ENCODE peak calls at places on chromosome 5, in four cellular contexts. J is uterus, H is left ventricle myocardium inferior, D is upper lobe of right lung. O is an unnamed sample.

GRCh38 chr5:146394486-146394885 is 52.6 kb upstream of the TCERG1 start:
- DNase-seq in J (no peak), H (no peak), D (no peak), O (no peak)

GRCh38 chr5:74382864-74383618 is 257.5 kb downstream of the ENC1 start:
- DNase-seq in J (peak; percentile 74), H (peak; percentile 48), D (no peak), O (no peak)

GRCh38 chr5:114055810-114056476 is 305.9 kb upstream of the KCNN2 start:
- DNase-seq in J (peak; percentile 16), H (peak; percentile 30), D (no peak), O (no peak)

GRCh38 chr5:115888027-115888426 is 46.3 kb downstream of the AP3S1 start:
- DNase-seq in J (no peak), H (no peak), D (no peak), O (no peak)

GRCh38 chr5:79562351-79563246 is 48.7 kb upstream of the HOMER1 start:
- DNase-seq in J (no peak), H (no peak), D (no peak), O (no peak)

GRCh38 chr5:39713224-39713911 is 288.6 kb upstream of the DAB2 start:
- DNase-seq in J (no peak), H (no peak), D (no peak), O (no peak)

GRCh38 chr5:90557391-90557790 is 1.2 kb upstream of the ADGRV1 start:
- DNase-seq in J (no peak), H (no peak), D (no peak), O (no peak)

GRCh38 chr5:167582263-167582662 is 709.2 kb upstream of the WWC1 start:
- DNase-seq in J (no peak), H (no peak), D (no peak), O (no peak)

GRCh38 chr5:1050449-1051365 is 42.1 kb downstream of the NKD2 start:
- DNase-seq in J (no peak), H (peak; percentile 50), D (no peak), O (no peak)

GRCh38 chr5:123601610-123602009 is 89.6 kb downstream of the CSNK1G3 start:
- DNase-seq in J (no peak), H (no peak), D (no peak), O (no peak)

GRCh38 chr5:94776167-94776566 is 157.7 kb downstream of the SLF1 start:
- DNase-seq in J (no peak), H (no peak), D (no peak), O (no peak)

GRCh38 chr5:135821061-135821781 is 13.2 kb upstream of the SLC25A48 start:
- DNase-seq in J (no peak), H (no peak), D (no peak), O (peak; percentile 53)

GRCh38 chr5:67105270-67105669 is 91.3 kb downstream of the CD180 start:
- DNase-seq in J (no peak), H (no peak), D (no peak), O (no peak)

GRCh38 chr5:173237821-173238220 is 2.8 kb upstream of the NKX2-5 start:
- DNase-seq in J (no peak), H (no peak), D (no peak), O (no peak)

GRCh38 chr5:152634596-152634995 is 229.5 kb upstream of the NMUR2 start:
- DNase-seq in J (no peak), H (no peak), D (no peak), O (no peak)

GRCh38 chr5:163260471-163260870 is 176.9 kb upstream of the CCNG1 start:
- DNase-seq in J (no peak), H (no peak), D (no peak), O (no peak)

GRCh38 chr5:143619038-143619437 is 192.9 kb upstream of the HMHB1 start:
- DNase-seq in J (no peak), H (no peak), D (no peak), O (no peak)

GRCh38 chr5:138635268-138635667 is 60.1 kb upstream of the HSPA9 start:
- DNase-seq in J (peak; percentile 66), H (no peak), D (no peak), O (no peak)

GRCh38 chr5:116423091-116423490 is 151.5 kb downstream of the SEMA6A start:
- DNase-seq in J (no peak), H (no peak), D (no peak), O (no peak)

GRCh38 chr5:35881758-35882157 is 25.1 kb downstream of the IL7R start:
- DNase-seq in J (no peak), H (no peak), D (no peak), O (no peak)

GRCh38 chr5:159395202-159395601 is 64.9 kb upstream of the IL12B start:
- DNase-seq in J (no peak), H (no peak), D (no peak), O (no peak)

GRCh38 chr5:134088291-134088690 is 26.2 kb upstream of the TCF7 start:
- DNase-seq in J (no peak), H (no peak), D (no peak), O (no peak)

GRCh38 chr5:81856948-81857928 is 106.3 kb upstream of the SSBP2 start:
- DNase-seq in J (peak; percentile 47), H (peak; percentile 86), D (peak; percentile 79), O (no peak)

GRCh38 chr5:56064984-56065383 is 70.2 kb upstream of the IL6ST start:
- DNase-seq in J (no peak), H (no peak), D (no peak), O (no peak)

GRCh38 chr5:142888469-142889085 is 118.4 kb downstream of the ARHGAP26 start:
- DNase-seq in J (no peak), H (no peak), D (no peak), O (no peak)

GRCh38 chr5:32531885-32532520 is 53.4 kb upstream of the SUB1 start:
- DNase-seq in J (no peak), H (no peak), D (no peak), O (no peak)

GRCh38 chr5:96064905-96065304 is 103.3 kb upstream of the ELL2 start:
- DNase-seq in J (no peak), H (no peak), D (no peak), O (no peak)

GRCh38 chr5:10334830-10335229 is 18.7 kb upstream of the MARCHF6 start:
- DNase-seq in J (no peak), H (no peak), D (no peak), O (no peak)

GRCh38 chr5:75890546-75890945 is 173.3 kb upstream of the POC5 start:
- DNase-seq in J (no peak), H (no peak), D (no peak), O (no peak)

GRCh38 chr5:81213070-81213469 is 20.1 kb upstream of the CKMT2 start:
- DNase-seq in J (no peak), H (no peak), D (peak; percentile 26), O (no peak)

GRCh38 chr5:99037668-99038067 is 108.9 kb upstream of the CHD1 start:
- DNase-seq in J (no peak), H (no peak), D (no peak), O (no peak)

GRCh38 chr5:41452506-41452905 is 57.9 kb downstream of the PLCXD3 start:
- DNase-seq in J (no peak), H (no peak), D (no peak), O (no peak)

GRCh38 chr5:6827815-6828214 is 114.6 kb downstream of the TENT4A start:
- DNase-seq in J (no peak), H (no peak), D (no peak), O (no peak)

GRCh38 chr5:112004867-112005532 is 248.0 kb upstream of the NREP start:
- DNase-seq in J (no peak), H (no peak), D (no peak), O (no peak)

GRCh38 chr5:72355706-72356299 is 35.6 kb downstream of the PTCD2 start:
- DNase-seq in J (no peak), H (peak; percentile 23), D (no peak), O (no peak)

GRCh38 chr5:66671305-66671704 is 75.1 kb downstream of the MAST4 start:
- DNase-seq in J (no peak), H (no peak), D (no peak), O (no peak)

GRCh38 chr5:80408976-80409926 is 1.4 kb downstream of the ZFYVE16 start:
- DNase-seq in J (no peak), H (no peak), D (no peak), O (no peak)

GRCh38 chr5:21810737-21811316 is 1042.3 kb downstream of the CDH12 start:
- DNase-seq in J (no peak), H (no peak), D (no peak), O (no peak)

GRCh38 chr5:171619744-171620143 is 165.9 kb upstream of the SMIM23 start:
- DNase-seq in J (no peak), H (no peak), D (no peak), O (no peak)

GRCh38 chr5:157947156-157947555 is 88.2 kb upstream of the CLINT1 start:
- DNase-seq in J (no peak), H (no peak), D (no peak), O (no peak)

GRCh38 chr5:157951673-157952373 is 92.9 kb upstream of the CLINT1 start:
- DNase-seq in J (no peak), H (no peak), D (no peak), O (no peak)

GRCh38 chr5:157949520-157949919 is 90.6 kb upstream of the CLINT1 start:
- DNase-seq in J (no peak), H (no peak), D (no peak), O (no peak)

GRCh38 chr5:157952374-157952685 is 93.4 kb upstream of the CLINT1 start:
- DNase-seq in J (no peak), H (no peak), D (no peak), O (no peak)

GRCh38 chr5:157948738-157949410 is 89.9 kb upstream of the CLINT1 start:
- DNase-seq in J (peak; percentile 91), H (peak; percentile 84), D (peak; percentile 84), O (peak; percentile 84)
- H3K4me3 ChIP-seq in J (no peak overlapping the region), H (peak overlapping the region; percentile 30), D (no peak overlapping the region), O (no peak overlapping the region)

GRCh38 chr5:14186132-14186830 is 43.1 kb downstream of the TRIO start:
- DNase-seq in J (no peak), H (no peak), D (no peak), O (no peak)
- H3K4me1 ChIP-seq in J (peaks cover 6% of the 10 kb centered on the region), H (peaks cover 100% of the 10 kb centered on the region), D (peaks cover 52% of the 10 kb centered on the region), O (peaks cover 96% of the 10 kb centered on the region)

GRCh38 chr5:166341708-166342329 is 1949.6 kb upstream of the WWC1 start:
- DNase-seq in J (no peak), H (no peak), D (no peak), O (no peak)
- TF ChIP-seq CTCF in J (no peak), H (peak; percentile 10), D (peak; percentile 9), O (no peak)

DNA sequence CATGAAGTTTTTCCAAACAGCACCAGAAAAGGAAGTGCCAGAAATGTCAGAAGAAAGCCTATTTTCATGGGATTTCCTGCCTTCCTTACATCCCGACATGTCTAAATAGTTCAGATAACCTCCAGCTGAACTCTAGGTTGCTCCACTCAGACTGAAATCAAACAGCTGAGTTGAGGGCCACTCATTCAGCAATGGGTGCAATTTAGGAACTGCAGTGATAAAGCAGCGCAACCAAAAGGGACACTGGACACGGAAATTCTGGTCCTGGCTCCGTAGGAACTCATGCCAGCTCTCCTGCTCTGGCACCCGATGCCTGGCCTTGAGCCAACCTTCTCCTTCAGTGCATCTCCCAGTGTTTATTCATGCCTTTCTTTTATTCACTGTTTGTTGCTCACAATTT is 127.1 kb downstream of the PDE4D start:
- DNase-seq in J (peak; percentile 26), H (no peak), D (no peak), O (no peak)
- H3K4me3 ChIP-seq in J (peak overlapping the region; percentile 52), H (peak overlapping the region; percentile 71), D (peak overlapping the region; percentile 53), O (peak overlapping the region; percentile 44)